ENCODE peak calls at places on chromosomes 6 and 20, in ten cellular contexts. M is NCI-H1105; U is fibroblast of mammary gland; T is Panc1; Q is stomach; S is hypothalamus; E is EH; C is MCF 10A; O is stimulated activated naive B cell treated with anti-CD40 and anti-IgM and Interleukin-4, amounts not matched to agents 10 μg/mL and 1 μg/mL and 100 μg/mL, for 72 hours; B is NCI-H2081. K is an unnamed sample.

GRCh38 chr20:21710341-21710740 is 4.9 kb downstream of the PAX1 start:
- DNase-seq in M (no peak), U (no peak), T (no peak), Q (no peak), S (no peak), E (no peak), C (no peak), O (no peak), B (no peak), K (no peak)

GRCh38 chr20:4472906-4473305 is 248.8 kb upstream of the PRND start:
- DNase-seq in M (no peak), U (peak), T (no peak), Q (no peak), S (no peak), E (peak), C (no peak), O (no peak), B (no peak), K (no peak)

GRCh38 chr20:3727333-3728035 is 5.0 kb upstream of the HSPA12B start:
- DNase-seq in M (no peak), U (peak), T (no peak), Q (no peak), S (no peak), E (peak), C (peak), O (no peak), B (no peak), K (no peak)

GRCh38 chr6:112571886-112572285 is 224.8 kb downstream of the RFPL4B start:
- DNase-seq in M (no peak), U (peak), T (no peak), Q (no peak), S (no peak), E (peak), C (no peak), O (no peak), B (no peak), K (no peak)

GRCh38 chr6:10099086-10099499 is 315.8 kb downstream of the TFAP2A start:
- DNase-seq in M (no peak), U (no peak), T (no peak), Q (peak), S (no peak), E (peak), C (peak), O (no peak), B (no peak), K (no peak)

GRCh38 chr6:158069800-158070195 is 88.1 kb downstream of the SYNJ2 start:
- DNase-seq in M (no peak), U (peak), T (no peak), Q (no peak), S (no peak), E (peak), C (no peak), O (no peak), B (no peak), K (no peak)

GRCh38 chr6:159044899-159045727 is at the start of gene TAGAP:
- DNase-seq in M (no peak), U (no peak), T (no peak), Q (peak), S (no peak), E (peak), C (no peak), O (peak), B (no peak), K (no peak)

GRCh38 chr6:113854531-113855499 is 2.3 kb upstream of the MARCKS start:
- DNase-seq in M (peak), U (peak), T (no peak), Q (peak), S (peak), E (peak), C (no peak), O (peak), B (peak), K (peak)

GRCh38 chr6:56555438-56555872 is 87.2 kb downstream of the DST start:
- DNase-seq in M (no peak), U (no peak), T (no peak), Q (no peak), S (no peak), E (peak), C (no peak), O (no peak), B (peak), K (no peak)

GRCh38 chr20:36825374-36826104 is 50.4 kb upstream of the TLDC2 start:
- DNase-seq in M (peak), U (no peak), T (no peak), Q (no peak), S (no peak), E (no peak), C (no peak), O (no peak), B (peak), K (peak)

GRCh38 chr6:87066449-87067288 is 28.2 kb downstream of the CGA start:
- DNase-seq in M (peak), U (peak), T (peak), Q (peak), S (no peak), E (peak), C (peak), O (no peak), B (peak), K (peak)

GRCh38 chr6:167697316-167697715 is 129.4 kb upstream of the AFDN start:
- DNase-seq in M (no peak), U (no peak), T (no peak), Q (no peak), S (no peak), E (no peak), C (no peak), O (no peak), B (no peak), K (no peak)

GRCh38 chr20:41365785-41366545 is 653 bp downstream of the EMILIN3 start:
- DNase-seq in M (peak), U (no peak), T (no peak), Q (no peak), S (no peak), E (no peak), C (no peak), O (no peak), B (peak), K (no peak)

GRCh38 chr6:148225871-148226270 is 116.8 kb upstream of the SASH1 start:
- DNase-seq in M (no peak), U (no peak), T (no peak), Q (no peak), S (no peak), E (no peak), C (no peak), O (no peak), B (no peak), K (no peak)

GRCh38 chr6:142570221-142570671 is 268.4 kb downstream of the ADGRG6 start:
- DNase-seq in M (no peak), U (peak), T (no peak), Q (peak), S (no peak), E (peak), C (peak), O (no peak), B (no peak), K (no peak)

GRCh38 chr6:16758163-16758975 is 2.9 kb downstream of the ATXN1 start:
- DNase-seq in M (peak), U (peak), T (no peak), Q (no peak), S (no peak), E (no peak), C (no peak), O (no peak), B (no peak), K (no peak)

GRCh38 chr6:14837435-14837834 is 408.4 kb upstream of the JARID2 start:
- DNase-seq in M (no peak), U (no peak), T (no peak), Q (no peak), S (no peak), E (no peak), C (no peak), O (no peak), B (no peak), K (no peak)

GRCh38 chr20:9054176-9054575 is 14.7 kb upstream of the PLCB4 start:
- DNase-seq in M (no peak), U (peak), T (no peak), Q (no peak), S (no peak), E (peak), C (no peak), O (no peak), B (no peak), K (no peak)

GRCh38 chr6:93423542-93423941 is 4.2 kb upstream of the EPHA7 start:
- DNase-seq in M (peak), U (peak), T (no peak), Q (no peak), S (no peak), E (peak), C (peak), O (no peak), B (peak), K (no peak)

GRCh38 chr6:106125925-106126435 is 39.8 kb downstream of the PRDM1 start:
- DNase-seq in M (no peak), U (no peak), T (no peak), Q (no peak), S (no peak), E (no peak), C (no peak), O (peak), B (no peak), K (no peak)

GRCh38 chr6:38193051-38193450 is 373.5 kb downstream of the ZFAND3 start:
- DNase-seq in M (no peak), U (no peak), T (no peak), Q (no peak), S (no peak), E (no peak), C (no peak), O (no peak), B (no peak), K (no peak)

GRCh38 chr20:34580588-34580940 is 22.0 kb downstream of the MAP1LC3A start:
- DNase-seq in M (no peak), U (no peak), T (no peak), Q (no peak), S (no peak), E (no peak), C (no peak), O (no peak), B (no peak), K (no peak)

GRCh38 chr20:9407805-9408421 is 106.5 kb upstream of the LAMP5 start:
- DNase-seq in M (peak), U (peak), T (peak), Q (peak), S (no peak), E (peak), C (peak), O (peak), B (peak), K (peak)

GRCh38 chr6:99349620-99350141 is at the start of gene FAXC:
- DNase-seq in M (peak), U (no peak), T (no peak), Q (peak), S (peak), E (peak), C (peak), O (no peak), B (peak), K (no peak)

GRCh38 chr6:47242483-47243386 is 67.0 kb downstream of the TNFRSF21 start:
- DNase-seq in M (peak), U (peak), T (peak), Q (peak), S (no peak), E (peak), C (peak), O (peak), B (peak), K (no peak)

GRCh38 chr6:87396595-87397392 is 11.0 kb upstream of the CFAP206 start:
- DNase-seq in M (no peak), U (no peak), T (no peak), Q (no peak), S (no peak), E (no peak), C (no peak), O (peak), B (no peak), K (no peak)

GRCh38 chr20:47785900-47786762 is 850 bp upstream of the SULF2 start:
- DNase-seq in M (peak), U (peak), T (no peak), Q (peak), S (peak), E (peak), C (peak), O (peak), B (no peak), K (peak)

GRCh38 chr20:63325021-63325471 is 32.1 kb downstream of the COL20A1 start:
- DNase-seq in M (no peak), U (no peak), T (no peak), Q (no peak), S (no peak), E (no peak), C (no peak), O (no peak), B (no peak), K (no peak)

GRCh38 chr6:24492475-24492874 is 2.3 kb upstream of the ALDH5A1 start:
- DNase-seq in M (no peak), U (no peak), T (no peak), Q (no peak), S (no peak), E (peak), C (no peak), O (no peak), B (no peak), K (no peak)

K was measured in amygdala.